ENCODE peak calls at places on chromosomes 13 and 19, in eight cellular contexts. C is activated CD4-positive, CD25-positive, alpha-beta regulatory T cell treated with anti-CD3 and anti-CD28 coated beads, Interleukin-2, amount 50 U/mL, for 72 hours; M is stimulated activated CD8-positive, alpha-beta memory T cell treated with anti-CD3 and anti-CD28 coated beads, Interleukin-4, amount 100 ng/mL, for 1 hour; S is colonic mucosa; B is NCI-H1930; V is activated CD4-positive, alpha-beta T cell treated with anti-CD3 and anti-CD28 coated beads, Interleukin-2, amount 50 U/mL, for 48 hours; F is iPS-NIHi11; A is hypothalamus. J is an unnamed sample.

GRCh38 chr19:39470724-39471339 is 9.8 kb upstream of the TIMM50 start:
- DNase-seq in C (no peak), M (no peak), S (no peak), B (no peak), V (no peak), F (no peak), A (no peak), J (no peak)

GRCh38 chr19:54661846-54662489 is 817 bp upstream of the LILRB4 start:
- DNase-seq in C (no peak), M (no peak), S (no peak), B (no peak), V (no peak), F (no peak), A (no peak), J (no peak)

GRCh38 chr19:33467851-33468250 is 53.7 kb downstream of the PEPD start:
- DNase-seq in C (peak), M (no peak), S (no peak), B (no peak), V (no peak), F (no peak), A (no peak), J (no peak)

GRCh38 chr19:18848860-18849661 is 17.3 kb downstream of the UPF1 start:
- DNase-seq in C (no peak), M (no peak), S (peak), B (no peak), V (peak), F (no peak), A (peak), J (no peak)

GRCh38 chr13:45108716-45109706 is 11.3 kb upstream of the GTF2F2 start:
- DNase-seq in C (no peak), M (no peak), S (no peak), B (no peak), V (peak), F (no peak), A (no peak), J (peak)

GRCh38 chr19:12825259-12826131 is 8.9 kb downstream of the RTBDN start:
- DNase-seq in C (no peak), M (no peak), S (no peak), B (peak), V (peak), F (peak), A (no peak), J (peak)

GRCh38 chr19:48645652-48646191 is at the start of gene CA11:
- DNase-seq in C (no peak), M (no peak), S (no peak), B (no peak), V (no peak), F (no peak), A (no peak), J (no peak)

GRCh38 chr19:47589824-47590223 is 16.9 kb upstream of the ZNF541 start:
- DNase-seq in C (no peak), M (no peak), S (no peak), B (no peak), V (no peak), F (no peak), A (no peak), J (no peak)

GRCh38 chr13:29722415-29722814 is 126.9 kb upstream of the SLC7A1 start:
- DNase-seq in C (no peak), M (no peak), S (no peak), B (no peak), V (no peak), F (no peak), A (no peak), J (no peak)

GRCh38 chr19:33628921-33629825 is 7.4 kb downstream of the CHST8 start:
- DNase-seq in C (no peak), M (no peak), S (no peak), B (no peak), V (no peak), F (no peak), A (no peak), J (no peak)

GRCh38 chr19:14786421-14786851 is 8.1 kb upstream of the ADGRE2 start:
- DNase-seq in C (peak), M (no peak), S (no peak), B (no peak), V (peak), F (peak), A (no peak), J (peak)

GRCh38 chr19:53945441-53945840 is 17.3 kb upstream of the CACNG8 start:
- DNase-seq in C (no peak), M (no peak), S (no peak), B (no peak), V (no peak), F (no peak), A (no peak), J (peak)

GRCh38 chr19:15297416-15298224 is 34.7 kb downstream of the BRD4 start:
- DNase-seq in C (no peak), M (no peak), S (peak), B (peak), V (no peak), F (no peak), A (no peak), J (no peak)

GRCh38 chr19:35828694-35829301 is 16.2 kb upstream of the PRODH2 start:
- DNase-seq in C (no peak), M (peak), S (peak), B (no peak), V (peak), F (peak), A (peak), J (peak)

GRCh38 chr19:31530781-31531180 is 181.5 kb upstream of the TSHZ3 start:
- DNase-seq in C (no peak), M (no peak), S (no peak), B (no peak), V (no peak), F (no peak), A (no peak), J (no peak)

GRCh38 chr19:12237143-12237839 is 57.4 kb downstream of the ZNF44 start:
- DNase-seq in C (no peak), M (no peak), S (no peak), B (no peak), V (no peak), F (peak), A (no peak), J (peak)

GRCh38 chr19:46692918-46693722 is 23.8 kb downstream of the PRKD2 start:
- DNase-seq in C (no peak), M (no peak), S (no peak), B (no peak), V (no peak), F (no peak), A (no peak), J (peak)

GRCh38 chr13:102913924-102914628 is 68.2 kb downstream of the ERCC5 start:
- DNase-seq in C (no peak), M (no peak), S (no peak), B (no peak), V (no peak), F (no peak), A (no peak), J (no peak)

GRCh38 chr13:22357132-22357531 is 686.3 kb downstream of the FGF9 start:
- DNase-seq in C (no peak), M (no peak), S (no peak), B (no peak), V (no peak), F (no peak), A (no peak), J (no peak)

GRCh38 chr19:33902802-33903488 is 106.3 kb downstream of the KCTD15 start:
- DNase-seq in C (no peak), M (no peak), S (peak), B (no peak), V (no peak), F (no peak), A (no peak), J (peak)

GRCh38 chr13:107138987-107139386 is 571.0 kb upstream of the ARGLU1 start:
- DNase-seq in C (no peak), M (no peak), S (no peak), B (peak), V (no peak), F (no peak), A (no peak), J (no peak)

GRCh38 chr19:14432817-14433453 is at the start of gene PKN1:
- DNase-seq in C (peak), M (no peak), S (peak), B (peak), V (peak), F (peak), A (peak), J (peak)

GRCh38 chr19:29260477-29261317 is 47.7 kb upstream of the UQCRFS1 start:
- DNase-seq in C (peak), M (no peak), S (peak), B (no peak), V (peak), F (peak), A (no peak), J (peak)

GRCh38 chr13:103466761-103467160 is 400.5 kb upstream of the SLC10A2 start:
- DNase-seq in C (no peak), M (no peak), S (no peak), B (no peak), V (no peak), F (no peak), A (no peak), J (no peak)

GRCh38 chr19:29671393-29672076 is 6.3 kb downstream of the PLEKHF1 start:
- DNase-seq in C (peak), M (peak), S (no peak), B (no peak), V (peak), F (no peak), A (no peak), J (peak)

GRCh38 chr19:34300962-34301361 is 46.6 kb downstream of the GARRE1 start:
- DNase-seq in C (no peak), M (no peak), S (peak), B (no peak), V (no peak), F (no peak), A (no peak), J (no peak)

GRCh38 chr13:109180905-109181425 is 551.6 kb downstream of the MYO16 start:
- DNase-seq in C (no peak), M (no peak), S (no peak), B (no peak), V (no peak), F (no peak), A (no peak), J (no peak)

GRCh38 chr13:104143760-104144406 is 1077.7 kb upstream of the SLC10A2 start:
- DNase-seq in C (no peak), M (no peak), S (no peak), B (peak), V (no peak), F (peak), A (no peak), J (no peak)

GRCh38 chr13:93169980-93170379 is 56.6 kb upstream of the GPC6 start:
- DNase-seq in C (no peak), M (no peak), S (no peak), B (no peak), V (no peak), F (no peak), A (no peak), J (no peak)

GRCh38 chr13:112685856-112686255 is 4.0 kb upstream of the ATP11A start:
- DNase-seq in C (no peak), M (no peak), S (no peak), B (no peak), V (no peak), F (no peak), A (no peak), J (no peak)

GRCh38 chr19:18419699-18420460 is 682 bp downstream of the SSBP4 start:
- DNase-seq in C (no peak), M (no peak), S (peak), B (no peak), V (peak), F (peak), A (peak), J (peak)

GRCh38 chr19:42208612-42209011 is 8.9 kb downstream of the DEDD2 start:
- DNase-seq in C (no peak), M (no peak), S (no peak), B (no peak), V (no peak), F (no peak), A (no peak), J (no peak)

GRCh38 chr13:30551194-30551593 is 66.5 kb upstream of the USPL1 start:
- DNase-seq in C (no peak), M (no peak), S (no peak), B (peak), V (no peak), F (peak), A (no peak), J (no peak)

GRCh38 chr13:59086147-59086546 is 1077.6 kb downstream of the DIAPH3 start:
- DNase-seq in C (no peak), M (no peak), S (no peak), B (no peak), V (no peak), F (no peak), A (no peak), J (no peak)

GRCh38 chr13:93951153-93951552 is 528.3 kb downstream of the DCT start:
- DNase-seq in C (no peak), M (no peak), S (no peak), B (no peak), V (no peak), F (no peak), A (no peak), J (no peak)

GRCh38 chr19:56347163-56347778 is 32.6 kb upstream of the ZSCAN5A start:
- DNase-seq in C (no peak), M (no peak), S (no peak), B (no peak), V (no peak), F (no peak), A (no peak), J (peak)

GRCh38 chr13:98415326-98416070 is 161.4 kb downstream of the STK24 start:
- DNase-seq in C (no peak), M (no peak), S (no peak), B (no peak), V (no peak), F (no peak), A (no peak), J (no peak)

GRCh38 chr13:30690282-30691188 is 44.8 kb upstream of the ALOX5AP start:
- DNase-seq in C (no peak), M (no peak), S (peak), B (no peak), V (no peak), F (no peak), A (no peak), J (no peak)

GRCh38 chr19:18606281-18607221 is at the start of gene CRLF1:
- DNase-seq in C (no peak), M (no peak), S (no peak), B (no peak), V (no peak), F (peak), A (no peak), J (peak)

GRCh38 chr13:37878921-37879320 is 9.3 kb upstream of the TRPC4 start:
- DNase-seq in C (no peak), M (no peak), S (no peak), B (no peak), V (no peak), F (no peak), A (no peak), J (no peak)

J was measured in K562.